ENCODE peak calls at places on chromosomes 6 and 20, in six cellular contexts. L is kidney, E is IMR-90, I is adrenal gland, X is heart right ventricle, P is HAP-1. V is an unnamed sample.
A peak's percentile ranks its signal among the peaks of the same experiment; 100 is the strongest.

GRCh38 chr6:116475151-116475550 is 14.0 kb downstream of the CALHM6 start:
- DNase-seq in L (no peak), E (no peak), I (no peak), X (no peak), P (no peak), V (no peak)

GRCh38 chr6:57190140-57190539 is 18.0 kb downstream of the BAG2 start:
- DNase-seq in L (no peak), E (peak; percentile 47), I (no peak), X (no peak), P (no peak), V (no peak)

GRCh38 chr6:57224769-57225515 is 2.8 kb upstream of the RAB23 start:
- DNase-seq in L (no peak), E (peak; percentile 70), I (no peak), X (no peak), P (no peak), V (no peak)

GRCh38 chr6:894274-894673 is 201.3 kb upstream of the EXOC2 start:
- DNase-seq in L (no peak), E (no peak), I (no peak), X (no peak), P (no peak), V (no peak)

GRCh38 chr20:57091748-57092111 is 174.7 kb downstream of the BMP7 start:
- DNase-seq in L (no peak), E (no peak), I (no peak), X (no peak), P (no peak), V (no peak)

GRCh38 chr6:125872259-125872921 is 81.6 kb downstream of the NCOA7 start:
- DNase-seq in L (no peak), E (peak; percentile 25), I (no peak), X (no peak), P (peak; percentile 85), V (no peak)

GRCh38 chr20:18722381-18722780 is 91.2 kb upstream of the SCP2D1 start:
- DNase-seq in L (no peak), E (peak; percentile 13), I (no peak), X (no peak), P (no peak), V (no peak)

GRCh38 chr20:14963262-14963663 is 625.9 kb upstream of the FLRT3 start:
- DNase-seq in L (no peak), E (no peak), I (no peak), X (no peak), P (no peak), V (no peak)

GRCh38 chr6:1670711-1671462 is 61.2 kb downstream of the FOXC1 start:
- DNase-seq in L (no peak), E (peak; percentile 69), I (no peak), X (no peak), P (peak; percentile 41), V (no peak)

GRCh38 chr20:9035129-9035528 is 33.8 kb upstream of the PLCB4 start:
- DNase-seq in L (no peak), E (peak; percentile 94), I (no peak), X (no peak), P (no peak), V (no peak)

GRCh38 chr6:72858204-72858603 is 236.3 kb downstream of the KCNQ5 start:
- DNase-seq in L (no peak), E (no peak), I (no peak), X (no peak), P (no peak), V (no peak)

GRCh38 chr6:7879043-7879442 is 31.5 kb downstream of the TXNDC5 start:
- DNase-seq in L (no peak), E (no peak), I (no peak), X (no peak), P (no peak), V (no peak)

GRCh38 chr6:33143113-33143760 is 49.0 kb downstream of the COL11A2 start:
- DNase-seq in L (no peak), E (no peak), I (no peak), X (no peak), P (no peak), V (no peak)

GRCh38 chr6:77650098-77650663 is 2.7 kb upstream of the MEI4 start:
- DNase-seq in L (peak; percentile 82), E (no peak), I (peak; percentile 80), X (peak; percentile 47), P (no peak), V (peak; percentile 78)

GRCh38 chr20:62363920-62364851 is 2.9 kb downstream of the LAMA5 start:
- DNase-seq in L (peak; percentile 79), E (no peak), I (peak; percentile 68), X (peak; percentile 61), P (no peak), V (peak; percentile 64)

GRCh38 chr20:38149880-38150594 is 15.0 kb downstream of the TGM2 start:
- DNase-seq in L (peak; percentile 34), E (no peak), I (no peak), X (no peak), P (no peak), V (peak; percentile 5)

GRCh38 chr20:407097-407952 is 774 bp upstream of the RBCK1 start:
- DNase-seq in L (peak; percentile 93), E (peak; percentile 59), I (peak; percentile 90), X (peak; percentile 83), P (peak; percentile 78), V (peak; percentile 91)

GRCh38 chr6:166640342-166641043 is 13.4 kb upstream of the RPS6KA2 start:
- DNase-seq in L (no peak), E (no peak), I (no peak), X (peak; percentile 51), P (no peak), V (peak; percentile 83)

GRCh38 chr20:57390604-57391438 is at the start of gene RBM38:
- DNase-seq in L (peak; percentile 87), E (peak; percentile 49), I (no peak), X (peak; percentile 78), P (peak; percentile 55), V (peak; percentile 91)

GRCh38 chr6:13765570-13765969 is 48.8 kb downstream of the MCUR1 start:
- DNase-seq in L (no peak), E (peak; percentile 44), I (no peak), X (no peak), P (peak; percentile 23), V (no peak)

GRCh38 chr20:11389188-11389587 is 528.5 kb upstream of the BTBD3 start:
- DNase-seq in L (no peak), E (peak; percentile 28), I (no peak), X (no peak), P (no peak), V (no peak)

GRCh38 chr20:56581701-56582100 is 47.4 kb upstream of the TFAP2C start:
- DNase-seq in L (no peak), E (no peak), I (no peak), X (no peak), P (no peak), V (no peak)

GRCh38 chr6:7461416-7461815 is 71.8 kb downstream of the RIOK1 start:
- DNase-seq in L (no peak), E (peak; percentile 12), I (no peak), X (no peak), P (no peak), V (no peak)

GRCh38 chr6:327538-328183 is 35.4 kb downstream of the DUSP22 start:
- DNase-seq in L (no peak), E (peak; percentile 35), I (no peak), X (no peak), P (no peak), V (no peak)

GRCh38 chr20:22370137-22370536 is 214.2 kb downstream of the FOXA2 start:
- DNase-seq in L (no peak), E (no peak), I (no peak), X (no peak), P (no peak), V (no peak)

GRCh38 chr20:64233725-64234124 is 21.8 kb upstream of the PCMTD2 start:
- DNase-seq in L (peak; percentile 37), E (no peak), I (peak; percentile 94), X (peak; percentile 75), P (no peak), V (peak; percentile 86)

GRCh38 chr20:47326718-47327137 is 29.8 kb downstream of the ZMYND8 start:
- DNase-seq in L (no peak), E (peak; percentile 85), I (no peak), X (no peak), P (no peak), V (no peak)
- H3K4me1 ChIP-seq in L (peaks cover 15% of the 10 kb centered on the region), E (peaks cover 9% of the 10 kb centered on the region), I (peaks cover 21% of the 10 kb centered on the region), X (peaks cover 44% of the 10 kb centered on the region), P (peaks cover 16% of the 10 kb centered on the region), V (peaks cover 26% of the 10 kb centered on the region)

DNA sequence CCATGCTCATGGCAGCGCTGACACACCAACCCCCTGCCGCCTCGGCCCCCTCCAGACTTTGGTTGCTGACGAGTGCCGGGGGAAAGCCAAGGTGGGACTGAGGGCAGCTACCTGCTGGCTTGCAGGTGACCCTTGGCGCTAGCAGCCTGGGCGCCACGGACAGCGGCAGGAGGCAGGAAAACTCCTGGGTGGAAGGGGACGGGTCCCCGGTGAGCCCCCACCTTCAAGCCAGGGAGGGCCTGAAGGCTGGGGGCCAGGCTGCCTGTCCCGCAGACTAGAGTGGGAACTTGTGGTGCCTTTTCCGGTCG is 226.7 kb downstream of the OTOR start:
- DNase-seq in L (peak; percentile 51), E (no peak), I (no peak), X (no peak), P (no peak), V (no peak)
- H3K4me1 ChIP-seq in L (no peaks in the 10 kb centered on the region), E (no peaks in the 10 kb centered on the region), I (no peaks in the 10 kb centered on the region), X (no peaks in the 10 kb centered on the region), P (no peaks in the 10 kb centered on the region), V (no peaks in the 10 kb centered on the region)

GRCh38 chr6:11766056-11766455 is 12.5 kb downstream of the ADTRP start:
- DNase-seq in L (no peak), E (peak; percentile 54), I (peak; percentile 37), X (no peak), P (no peak), V (no peak)

GRCh38 chr6:11762782-11763459 is 15.7 kb downstream of the ADTRP start:
- DNase-seq in L (no peak), E (no peak), I (peak; percentile 80), X (no peak), P (no peak), V (no peak)

GRCh38 chr6:11763460-11764249 is 14.9 kb downstream of the ADTRP start:
- DNase-seq in L (no peak), E (no peak), I (no peak), X (no peak), P (no peak), V (peak; percentile 61)

GRCh38 chr6:11761744-11762620 is 16.6 kb downstream of the ADTRP start:
- DNase-seq in L (no peak), E (no peak), I (no peak), X (no peak), P (no peak), V (no peak)

GRCh38 chr6:11764250-11764604 is 14.4 kb downstream of the ADTRP start:
- DNase-seq in L (no peak), E (no peak), I (no peak), X (no peak), P (no peak), V (no peak)
- H3K4me1 ChIP-seq in L (peaks cover 10% of the 10 kb centered on the region), E (peaks cover 16% of the 10 kb centered on the region), I (peaks cover 33% of the 10 kb centered on the region), X (peaks cover 18% of the 10 kb centered on the region), P (peaks cover 2% of the 10 kb centered on the region), V (peaks cover 8% of the 10 kb centered on the region)

GRCh38 chr20:44247131-44247571 is at the start of gene GDAP1L1:
- DNase-seq in L (no peak), E (no peak), I (peak; percentile 36), X (peak; percentile 26), P (no peak), V (peak; percentile 61)

GRCh38 chr20:44248420-44248759 is 1.3 kb downstream of the GDAP1L1 start:
- DNase-seq in L (no peak), E (no peak), I (no peak), X (no peak), P (no peak), V (no peak)

GRCh38 chr20:44247676-44248419 is 740 bp downstream of the GDAP1L1 start:
- DNase-seq in L (no peak), E (peak; percentile 15), I (peak; percentile 41), X (peak; percentile 40), P (peak; percentile 7), V (peak; percentile 46)

GRCh38 chr20:44241796-44242195 is 5.3 kb upstream of the GDAP1L1 start:
- DNase-seq in L (no peak), E (no peak), I (no peak), X (no peak), P (no peak), V (no peak)

GRCh38 chr20:44245977-44246376 is 1.1 kb upstream of the GDAP1L1 start:
- DNase-seq in L (no peak), E (no peak), I (no peak), X (no peak), P (no peak), V (no peak)
- H3K4me1 ChIP-seq in L (no peaks in the 10 kb centered on the region), E (no peaks in the 10 kb centered on the region), I (peaks cover 10% of the 10 kb centered on the region), X (peaks cover 15% of the 10 kb centered on the region), P (no peaks in the 10 kb centered on the region), V (no peaks in the 10 kb centered on the region)

V was measured in right cardiac atrium.